ENCODE peak calls at places on chromosomes 13 and 19, in six cellular contexts. F, B, N, G, A and S are unnamed samples.

GRCh38 chr13:54953786-54954185 is 1925.2 kb downstream of the OLFM4 start:
- DNase-seq in F (no peak), B (no peak), N (no peak), G (no peak), A (no peak), S (no peak)

GRCh38 chr19:31727536-31727935 is 378.3 kb upstream of the TSHZ3 start:
- DNase-seq in F (no peak), B (no peak), N (no peak), G (no peak), A (no peak), S (no peak)

GRCh38 chr19:38281820-38282566 is 17.6 kb downstream of the SPINT2 start:
- DNase-seq in F (no peak), B (no peak), N (no peak), G (no peak), A (no peak), S (no peak)

GRCh38 chr19:41531438-41532311 is 44.3 kb upstream of the CEACAM21 start:
- DNase-seq in F (peak; percentile 64), B (peak; percentile 84), N (peak; percentile 58), G (peak; percentile 92), A (peak; percentile 60), S (peak; percentile 74)

GRCh38 chr13:43153436-43154082 is 130.2 kb downstream of the DNAJC15 start:
- DNase-seq in F (no peak), B (no peak), N (no peak), G (peak; percentile 70), A (peak; percentile 6), S (no peak)

GRCh38 chr19:47186337-47187022 is 44.5 kb downstream of the BBC3 start:
- DNase-seq in F (peak; percentile 75), B (peak; percentile 90), N (no peak), G (no peak), A (no peak), S (no peak)

GRCh38 chr13:47610687-47611086 is 390.4 kb downstream of the SUCLA2 start:
- DNase-seq in F (no peak), B (no peak), N (no peak), G (no peak), A (no peak), S (no peak)

GRCh38 chr19:3369337-3370213 is 3.2 kb downstream of the NFIC start:
- DNase-seq in F (no peak), B (peak; percentile 63), N (peak; percentile 82), G (peak; percentile 44), A (no peak), S (no peak)

GRCh38 chr13:63517376-63517775 is 2101.7 kb upstream of the PCDH20 start:
- DNase-seq in F (no peak), B (no peak), N (no peak), G (peak; percentile 7), A (no peak), S (no peak)

GRCh38 chr19:34669305-34669704 is 7.7 kb downstream of the SCGB2B2 start:
- DNase-seq in F (no peak), B (no peak), N (peak; percentile 48), G (no peak), A (no peak), S (no peak)

GRCh38 chr13:52399708-52400107 is 6.3 kb downstream of the THSD1 start:
- DNase-seq in F (no peak), B (no peak), N (no peak), G (peak; percentile 60), A (no peak), S (no peak)

GRCh38 chr13:42524487-42525034 is 49.4 kb upstream of the TNFSF11 start:
- DNase-seq in F (no peak), B (no peak), N (no peak), G (no peak), A (peak; percentile 19), S (no peak)

GRCh38 chr13:46184277-46184699 is 2.3 kb upstream of the LCP1 start:
- DNase-seq in F (peak; percentile 65), B (peak; percentile 62), N (no peak), G (peak; percentile 19), A (peak; percentile 17), S (peak; percentile 72)

GRCh38 chr19:47471733-47472457 is at the start of gene SLC8A2:
- DNase-seq in F (peak; percentile 33), B (peak; percentile 78), N (peak; percentile 86), G (peak; percentile 79), A (peak; percentile 72), S (peak; percentile 99)